ENCODE peak calls at places on chromosomes 16 and 17, in four cellular contexts. One of them, this sample, is unnamed.

GRCh38 chr16:50677351-50677750 is 3.8 kb downstream of the SNX20 start:
- DNase-seq in naive B cell: no peak
- DNase-seq in amygdala: no peak
- DNase-seq in Calu3: no peak
- DNase-seq in this sample: no peak

GRCh38 chr17:63699638-63700527 is at the start of gene LIMD2:
- DNase-seq in naive B cell: peak; percentile 82
- DNase-seq in amygdala: no peak
- DNase-seq in Calu3: peak; percentile 26
- DNase-seq in this sample: peak; percentile 29

GRCh38 chr17:61284174-61284573 is 115.5 kb upstream of the TBX2 start:
- DNase-seq in naive B cell: no peak
- DNase-seq in amygdala: no peak
- DNase-seq in Calu3: no peak
- DNase-seq in this sample: peak; percentile 87

GRCh38 chr17:83069931-83070374 is 9.5 kb upstream of the METRNL start:
- DNase-seq in naive B cell: no peak
- DNase-seq in amygdala: no peak
- DNase-seq in Calu3: no peak
- DNase-seq in this sample: no peak

GRCh38 chr17:59842901-59843652 is 49.7 kb downstream of the TUBD1 start:
- DNase-seq in naive B cell: no peak
- DNase-seq in amygdala: no peak
- DNase-seq in Calu3: peak; percentile 66
- DNase-seq in this sample: peak; percentile 95

GRCh38 chr16:31177136-31177535 is 2.8 kb upstream of the FUS start:
- DNase-seq in naive B cell: no peak
- DNase-seq in amygdala: no peak
- DNase-seq in Calu3: no peak
- DNase-seq in this sample: peak; percentile 48

GRCh38 chr16:29804455-29805231 is 1.7 kb upstream of the MAZ start:
- DNase-seq in naive B cell: no peak
- DNase-seq in amygdala: peak; percentile 42
- DNase-seq in Calu3: no peak
- DNase-seq in this sample: no peak

GRCh38 chr16:68335175-68335574 is 24.4 kb downstream of the PRMT7 start:
- DNase-seq in naive B cell: no peak
- DNase-seq in amygdala: no peak
- DNase-seq in Calu3: no peak
- DNase-seq in this sample: peak; percentile 27

GRCh38 chr16:54931041-54931756 is 534 bp downstream of the IRX5 start:
- DNase-seq in naive B cell: no peak
- DNase-seq in amygdala: no peak
- DNase-seq in Calu3: peak; percentile 50
- DNase-seq in this sample: peak; percentile 49

GRCh38 chr16:84052071-84052622 is 9.6 kb upstream of the SLC38A8 start:
- DNase-seq in naive B cell: no peak
- DNase-seq in amygdala: no peak
- DNase-seq in Calu3: no peak
- DNase-seq in this sample: no peak

GRCh38 chr16:74447578-74447977 is 26.3 kb upstream of the CLEC18B start:
- DNase-seq in naive B cell: no peak
- DNase-seq in amygdala: no peak
- DNase-seq in Calu3: no peak
- DNase-seq in this sample: no peak

GRCh38 chr17:27573971-27574525 is 56.9 kb upstream of the LGALS9 start:
- DNase-seq in naive B cell: no peak
- DNase-seq in amygdala: no peak
- DNase-seq in Calu3: no peak
- DNase-seq in this sample: peak; percentile 78

GRCh38 chr17:78476973-78477372 is 98.5 kb downstream of the PGS1 start:
- DNase-seq in naive B cell: no peak
- DNase-seq in amygdala: no peak
- DNase-seq in Calu3: peak; percentile 57
- DNase-seq in this sample: no peak